ENCODE peak calls at places on chromosomes 13 and 19, in four cellular contexts. F is uterus, C is body of pancreas, Q is lower leg skin. P is an unnamed sample.
A peak's percentile ranks its signal among the peaks of the same experiment; 100 is the strongest.

GRCh38 chr13:56670563-56670962 is 470.2 kb upstream of the PRR20A start:
- DNase-seq in C (no peak), Q (no peak), F (no peak), P (no peak)

GRCh38 chr19:54460230-54461005 is 3.2 kb downstream of the LENG9 start:
- DNase-seq in C (no peak), F (no peak), Q (no peak), P (no peak)

GRCh38 chr13:109496216-109496615 is 290.2 kb downstream of the IRS2 start:
- DNase-seq in Q (no peak), C (no peak), F (no peak), P (no peak)

GRCh38 chr13:113627136-113627535 is 30.9 kb downstream of the ATP4B start:
- DNase-seq in C (no peak), Q (no peak), F (no peak), P (no peak)

GRCh38 chr19:39731685-39732084 is 6.1 kb downstream of the CLC start:
- DNase-seq in Q (no peak), C (no peak), F (no peak), P (no peak)

GRCh38 chr13:28679628-28680027 is 20.7 kb downstream of the POMP start:
- DNase-seq in C (no peak), F (no peak), Q (no peak), P (no peak)

GRCh38 chr19:8050274-8051096 is 2.1 kb upstream of the CCL25 start:
- DNase-seq in F (peak; percentile 53), Q (peak; percentile 95), C (peak; percentile 90), P (peak; percentile 59)

GRCh38 chr19:40234429-40235237 is 8.1 kb upstream of the CCNP start:
- DNase-seq in F (no peak), C (no peak), Q (no peak), P (no peak)

GRCh38 chr13:101536079-101536478 is 83.6 kb downstream of the ITGBL1 start:
- DNase-seq in F (no peak), C (no peak), Q (no peak), P (no peak)

GRCh38 chr13:105231579-105231978 is 1303.9 kb downstream of the EFNB2 start:
- DNase-seq in C (no peak), Q (no peak), F (no peak), P (no peak)

GRCh38 chr13:41236369-41236768 is 27.0 kb downstream of the MTRF1 start:
- DNase-seq in F (no peak), C (peak; percentile 29), Q (no peak), P (no peak)

GRCh38 chr13:111328111-111328802 is 7.8 kb downstream of the TEX29 start:
- DNase-seq in C (no peak), Q (peak; percentile 81), F (no peak), P (no peak)

GRCh38 chr19:45779231-45780145 is 2.8 kb downstream of the DMPK start:
- DNase-seq in F (peak; percentile 94), C (peak; percentile 96), Q (peak; percentile 97), P (peak; percentile 63)

GRCh38 chr19:18919086-18919894 is at the start of the genes COPE and DDX49:
- DNase-seq in F (peak; percentile 96), Q (peak; percentile 99), C (peak; percentile 99), P (peak; percentile 99)

GRCh38 chr19:44644391-44645016 is 794 bp downstream of the PVR start:
- DNase-seq in Q (no peak), F (no peak), C (peak; percentile 61), P (peak; percentile 17)

GRCh38 chr13:27854606-27855005 is 62.3 kb downstream of the GSX1 start:
- DNase-seq in F (no peak), C (no peak), Q (no peak), P (no peak)

GRCh38 chr13:29294869-29295268 is 300.6 kb downstream of the SLC7A1 start:
- DNase-seq in C (no peak), Q (no peak), F (no peak), P (no peak)

GRCh38 chr19:48591021-48591420 is 15.5 kb upstream of the SPACA4 start:
- DNase-seq in F (no peak), C (no peak), Q (no peak), P (no peak)

GRCh38 chr19:27684293-27684692 is 1528.7 kb downstream of the UQCRFS1 start:
- DNase-seq in C (no peak), Q (no peak), F (no peak), P (no peak)

GRCh38 chr13:51311271-51311670 is 28.2 kb upstream of the SERPINE3 start:
- DNase-seq in C (no peak), F (no peak), Q (no peak), P (no peak)

GRCh38 chr19:33902802-33903488 is 106.3 kb downstream of the KCTD15 start:
- DNase-seq in Q (no peak), C (peak; percentile 86), F (no peak), P (no peak)

GRCh38 chr19:13079542-13079986 is 23.1 kb downstream of the LYL1 start:
- DNase-seq in F (peak; percentile 83), Q (no peak), C (no peak), P (no peak)

GRCh38 chr13:51848674-51849073 is 3.7 kb upstream of the TMEM272 start:
- DNase-seq in F (no peak), C (no peak), Q (no peak), P (no peak)

GRCh38 chr19:13727798-13728197 is 36.5 kb upstream of the MRI1 start:
- DNase-seq in F (no peak), C (no peak), Q (no peak), P (no peak)

GRCh38 chr19:20431826-20432225 is 133.8 kb downstream of the ZNF737 start:
- DNase-seq in Q (no peak), C (no peak), F (no peak), P (no peak)

GRCh38 chr19:50410109-50410508 is 8.6 kb upstream of the SPIB start:
- DNase-seq in F (no peak), C (no peak), Q (no peak), P (no peak)

GRCh38 chr19:56837892-56838679 is 2.4 kb downstream of the PEG3 start:
- DNase-seq in Q (peak; percentile 89), C (peak; percentile 87), F (peak; percentile 73), P (peak; percentile 6)

GRCh38 chr19:30567535-30568232 is 195.5 kb downstream of the ZNF536 start:
- DNase-seq in F (no peak), C (no peak), Q (no peak), P (no peak)

GRCh38 chr13:113861433-113862030 is 2.3 kb downstream of the GAS6 start:
- DNase-seq in F (peak; percentile 20), Q (peak; percentile 85), C (peak; percentile 2), P (no peak)

GRCh38 chr19:15280915-15281683 is 48.9 kb upstream of the EPHX3 start:
- DNase-seq in F (peak; percentile 81), Q (peak; percentile 96), C (peak; percentile 81), P (peak; percentile 93)

GRCh38 chr13:27353166-27353583 is 71.2 kb upstream of the GTF3A start:
- DNase-seq in F (no peak), C (no peak), Q (no peak), P (no peak)

GRCh38 chr13:110213461-110214074 is 93.4 kb downstream of the COL4A1 start:
- DNase-seq in F (no peak), Q (no peak), C (no peak), P (no peak)

GRCh38 chr19:34998777-34999497 is 1.2 kb upstream of the GRAMD1A start:
- DNase-seq in Q (no peak), C (no peak), F (no peak), P (no peak)

GRCh38 chr19:35002037-35002535 is 2.0 kb downstream of the GRAMD1A start:
- DNase-seq in Q (no peak), F (no peak), C (no peak), P (no peak)

GRCh38 chr19:34999498-35000337 is at the start of gene GRAMD1A:
- DNase-seq in Q (peak; percentile 96), C (peak; percentile 91), F (peak; percentile 91), P (peak; percentile 76)

GRCh38 chr19:35000338-35000646 is 169 bp downstream of the GRAMD1A start:
- DNase-seq in F (no peak), Q (no peak), C (no peak), P (no peak)

GRCh38 chr19:35000647-35001501 is 751 bp downstream of the GRAMD1A start:
- DNase-seq in F (no peak), Q (no peak), C (peak; percentile 67), P (no peak)
- TF ChIP-seq POLR2A in F (no peak), Q (no peak), C (peak; percentile 39), P (no peak)

GRCh38 chr19:41273076-41273475 is 8.9 kb downstream of the HNRNPUL1 start:
- DNase-seq in F (no peak), Q (no peak), C (no peak), P (no peak)

GRCh38 chr19:41269055-41269454 is 4.9 kb downstream of the HNRNPUL1 start:
- DNase-seq in C (no peak), F (no peak), Q (no peak), P (no peak)

GRCh38 chr19:41265376-41266153 is 1.4 kb downstream of the HNRNPUL1 start:
- DNase-seq in F (no peak), Q (no peak), C (peak; percentile 20), P (no peak)

GRCh38 chr19:41264581-41265375 is 606 bp downstream of the HNRNPUL1 start:
- DNase-seq in Q (peak; percentile 91), F (peak; percentile 55), C (peak; percentile 61), P (peak; percentile 47)

DNA sequence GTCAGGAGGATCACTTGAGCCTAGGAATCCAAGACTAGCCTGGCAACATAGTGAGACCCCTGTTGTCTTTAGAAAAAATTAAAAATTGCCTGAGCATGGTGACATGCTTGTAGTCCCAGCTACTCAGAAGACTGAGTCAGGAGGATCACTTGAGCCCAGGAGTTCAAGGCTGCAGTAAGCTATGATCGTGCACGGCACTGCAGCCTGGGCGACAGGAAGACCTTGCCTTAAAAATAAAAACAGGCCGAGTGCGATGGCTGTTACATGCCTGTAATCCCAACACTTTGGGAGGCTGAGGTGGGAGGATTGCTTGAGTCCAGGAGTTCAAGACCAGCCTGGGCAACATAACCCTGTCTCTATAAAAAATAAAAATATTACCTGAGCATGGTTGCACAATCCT is 5.4 kb downstream of the HNRNPUL1 start:
- DNase-seq in C (no peak), Q (no peak), F (no peak), P (no peak)
- TF ChIP-seq CTCF in C (no peak), Q (no peak), F (no peak), P (no peak)

DNA sequence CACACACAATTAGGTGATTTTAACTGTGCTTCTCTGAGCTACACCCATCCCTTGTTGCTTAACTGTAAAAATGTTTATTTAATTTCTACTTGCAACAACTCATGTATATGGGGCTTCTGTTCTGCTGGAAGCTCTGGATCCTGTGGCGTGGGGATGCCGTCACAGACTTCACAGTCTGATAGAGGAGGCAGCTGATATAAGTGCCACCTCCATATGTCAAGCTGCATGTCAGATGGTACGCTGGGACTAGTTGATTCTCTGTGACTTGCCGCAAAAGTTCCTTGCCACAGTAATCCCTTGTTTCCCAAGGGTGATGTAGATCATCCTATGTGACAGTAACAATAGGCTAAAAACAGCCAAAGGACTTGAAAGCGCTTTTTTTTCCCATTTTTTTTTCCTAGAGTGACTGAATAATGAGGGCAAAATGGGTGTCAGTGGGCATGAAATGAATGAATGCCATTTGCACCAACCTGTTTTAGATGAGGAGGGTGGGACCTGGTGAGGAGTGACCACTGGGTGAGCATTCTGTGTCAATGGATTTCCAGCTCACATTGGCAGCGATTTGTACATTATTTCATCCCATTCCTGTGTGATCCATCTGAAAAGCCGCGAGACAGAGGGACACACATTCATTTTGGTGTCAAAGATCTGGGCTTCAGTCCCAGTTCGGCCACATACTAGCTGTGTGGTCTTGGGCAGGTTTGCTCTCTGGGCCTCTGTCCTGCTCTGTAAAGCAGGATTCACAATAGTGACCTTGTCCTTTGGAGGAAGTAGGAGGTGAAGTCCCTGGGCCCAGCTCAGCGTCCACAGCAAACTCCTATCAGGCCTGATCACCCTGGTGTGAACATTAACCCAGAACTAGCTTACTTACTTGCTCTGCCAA is 88.8 kb upstream of the RNF113B start:
- DNase-seq in F (no peak), C (peak; percentile 87), Q (no peak), P (no peak)
- TF ChIP-seq POLR2A in F (no peak), C (no peak), Q (no peak), P (no peak)

GRCh38 chr19:52590728-52591127 is 20.6 kb downstream of the ZNF701 start:
- DNase-seq in Q (no peak), F (no peak), C (no peak), P (no peak)

GRCh38 chr19:52592301-52592700 is 22.2 kb downstream of the ZNF701 start:
- DNase-seq in F (no peak), C (no peak), Q (no peak), P (no peak)
- TF ChIP-seq CTCF in F (no peak), C (no peak), Q (no peak), P (no peak)

P was measured in gastrocnemius medialis.